ENCODE peak calls at places on chromosomes 5 and 9, in six cellular contexts. T is HepG2; G is adrenal gland; N is CD8-positive, alpha-beta T cell; H is choroid plexus epithelial cell; M is PC-3. R is an unnamed sample.

GRCh38 chr5:6328173-6328572 is 50.2 kb downstream of the MED10 start:
- DNase-seq in T (peak), G (peak), N (no peak), H (peak), M (peak), R (peak)

GRCh38 chr5:60505796-60506195 is 194.2 kb downstream of the DEPDC1B start:
- DNase-seq in T (no peak), G (no peak), N (no peak), H (no peak), M (no peak), R (no peak)

GRCh38 chr5:65570598-65571226 is 7.6 kb downstream of the PPWD1 start:
- DNase-seq in T (no peak), G (no peak), N (no peak), H (no peak), M (no peak), R (no peak)

GRCh38 chr9:132268725-132269352 is 85.9 kb downstream of the SETX start:
- DNase-seq in T (peak), G (peak), N (peak), H (peak), M (peak), R (peak)

GRCh38 chr9:107119294-107119693 is 163.8 kb upstream of the RAD23B start:
- DNase-seq in T (no peak), G (no peak), N (no peak), H (no peak), M (no peak), R (no peak)

GRCh38 chr5:149411738-149412519 is 32.8 kb upstream of the IL17B start:
- DNase-seq in T (no peak), G (no peak), N (no peak), H (no peak), M (no peak), R (no peak)

GRCh38 chr5:181100121-181101015 is 30.6 kb downstream of the OR2V1 start:
- DNase-seq in T (no peak), G (no peak), N (peak), H (peak), M (no peak), R (no peak)

GRCh38 chr5:5421149-5421960 is 1.1 kb upstream of the ICE1 start:
- DNase-seq in T (no peak), G (peak), N (peak), H (peak), M (no peak), R (no peak)

GRCh38 chr5:55363861-55364260 is 56.1 kb downstream of the MTREX start:
- DNase-seq in T (no peak), G (no peak), N (no peak), H (peak), M (no peak), R (no peak)

GRCh38 chr9:22307013-22307711 is 139.5 kb upstream of the DMRTA1 start:
- DNase-seq in T (peak), G (peak), N (no peak), H (peak), M (peak), R (peak)
- TF ChIP-seq CTCF in T (peak), G (peak), N (no peak), H (peak), M (peak), R (peak)

DNA sequence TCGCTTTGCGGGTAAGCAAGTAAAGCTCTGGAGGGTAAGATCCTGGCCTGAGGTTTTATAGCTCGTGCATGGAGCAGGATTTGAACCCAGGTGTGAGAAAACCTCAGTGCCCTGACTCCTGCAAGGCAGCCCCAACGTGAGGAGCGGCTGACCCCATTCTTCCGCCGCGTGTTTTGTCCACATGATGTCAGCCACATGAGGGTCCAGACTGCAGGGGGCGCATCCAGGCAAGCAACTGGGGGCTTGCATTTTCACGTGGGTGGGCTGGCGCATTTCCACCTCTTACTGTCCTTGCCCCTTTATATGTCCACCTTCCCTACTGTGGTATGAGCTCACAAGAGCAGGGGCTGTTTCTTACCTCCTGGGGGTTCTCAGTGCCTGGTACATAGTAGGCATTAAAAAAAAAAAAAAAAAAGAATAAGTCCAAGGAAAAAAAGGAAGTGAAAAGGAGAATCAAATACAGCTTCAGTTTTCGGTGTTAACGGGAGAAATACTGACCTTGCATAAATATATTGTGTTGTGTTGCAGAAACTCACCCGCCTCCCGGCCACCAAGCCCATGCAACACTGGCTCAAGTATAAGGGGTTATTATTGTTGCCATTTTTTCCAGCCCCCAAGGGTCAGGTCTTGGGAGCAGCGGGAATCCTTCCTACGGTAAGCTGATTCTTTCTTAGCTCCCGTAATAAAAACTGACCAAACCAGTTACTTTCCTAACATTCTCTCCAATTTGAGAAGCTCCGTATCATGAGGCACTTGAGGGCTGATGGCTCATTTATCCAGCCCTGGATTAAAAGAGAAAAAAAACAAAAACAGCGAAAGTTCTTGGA is 15.0 kb downstream of the TLX3 start:
- DNase-seq in T (no peak), G (no peak), N (no peak), H (no peak), M (peak), R (no peak)
- TF ChIP-seq CTCF in T (no peak), G (no peak), N (no peak), H (no peak), M (no peak), R (no peak)

GRCh38 chr9:96394832-96395496 is 11.5 kb upstream of the SLC35D2 start:
- DNase-seq in T (no peak), G (no peak), N (no peak), H (no peak), M (no peak), R (no peak)
- TF ChIP-seq CTCF in T (no peak), G (no peak), N (no peak), H (no peak), M (no peak), R (no peak)

DNA sequence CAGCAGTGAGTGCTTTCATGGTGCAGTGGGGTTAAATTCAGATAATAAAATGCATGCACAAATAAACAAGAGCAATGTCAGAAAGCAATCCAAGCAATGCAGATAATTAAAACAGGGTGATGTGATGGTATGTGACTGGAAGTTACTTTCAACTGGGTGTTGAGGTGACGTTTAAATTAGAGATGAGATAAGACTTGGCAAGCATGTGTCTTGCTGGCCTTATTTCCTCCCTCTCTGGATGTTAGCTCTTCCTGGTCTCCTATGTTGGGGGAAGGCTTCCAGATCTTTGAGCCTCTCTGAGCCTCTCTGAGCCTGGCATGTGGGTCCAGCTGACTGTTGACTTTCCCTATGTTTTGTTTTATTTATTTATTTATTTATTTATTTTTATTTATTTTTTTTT is 54.4 kb downstream of the DOCK2 start:
- DNase-seq in T (no peak), G (no peak), N (no peak), H (no peak), M (no peak), R (no peak)
- TF ChIP-seq CTCF in T (no peak), G (no peak), N (no peak), H (no peak), M (no peak), R (no peak)

GRCh38 chr5:71924980-71925379 is 182.3 kb upstream of the MAP1B start:
- DNase-seq in T (no peak), G (no peak), N (no peak), H (peak), M (peak), R (no peak)

GRCh38 chr5:71924325-71924724 is 182.9 kb upstream of the MAP1B start:
- DNase-seq in T (no peak), G (no peak), N (no peak), H (peak), M (no peak), R (no peak)

GRCh38 chr5:71923755-71924154 is 183.5 kb upstream of the MAP1B start:
- DNase-seq in T (no peak), G (no peak), N (no peak), H (no peak), M (no peak), R (no peak)

GRCh38 chr5:71925608-71926091 is 181.6 kb upstream of the MAP1B start:
- DNase-seq in T (no peak), G (no peak), N (no peak), H (peak), M (no peak), R (no peak)

DNA sequence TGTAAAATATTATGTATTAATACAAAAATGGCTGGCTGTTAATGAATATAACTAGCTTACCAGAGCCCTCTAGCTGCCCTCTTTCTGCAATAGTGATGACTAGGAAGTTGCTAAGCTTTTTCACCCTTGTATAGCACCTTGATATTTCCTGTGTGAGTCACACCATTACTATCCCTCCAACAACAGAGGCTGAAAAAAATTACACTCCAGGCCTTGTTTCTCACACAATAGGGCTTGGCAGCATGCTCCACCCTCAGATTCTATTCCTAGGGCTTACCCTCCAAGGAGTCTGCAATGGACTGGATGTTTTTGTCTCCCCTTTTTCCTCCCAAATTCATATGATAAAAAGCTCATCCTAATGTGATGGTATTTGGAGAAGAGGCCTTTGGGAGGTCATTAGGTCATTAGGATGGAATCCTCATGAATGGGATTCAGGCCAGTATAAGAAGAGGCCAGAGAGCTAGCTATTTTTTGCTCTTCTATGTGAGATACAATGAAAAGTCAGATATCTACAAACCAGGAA is 184.6 kb upstream of the MAP1B start:
- DNase-seq in T (peak), G (no peak), N (no peak), H (peak), M (peak), R (no peak)
- TF ChIP-seq CTCF in T (no peak), G (no peak), N (no peak), H (peak), M (peak), R (no peak)

R was measured in Caco-2.